ENCODE peak calls at places on chromosome 2, in six cellular contexts. O is CD8-positive, alpha-beta T cell; D is HepG2; K is naive thymus-derived CD4-positive, alpha-beta T cell; M is neural progenitor cell; H is psoas muscle. E is an unnamed sample.

GRCh38 chr2:128389521-128389920 is 70.9 kb upstream of the HS6ST1 start:
- DNase-seq in M (no peak), D (no peak), H (no peak), K (no peak), O (no peak), E (no peak)

GRCh38 chr2:3464401-3465005 is 54.8 kb downstream of the ADI1 start:
- DNase-seq in M (no peak), O (no peak), D (no peak), K (no peak), H (no peak), E (no peak)

GRCh38 chr2:231666171-231667095 is 41.9 kb upstream of the PTMA start:
- DNase-seq in D (peak; percentile 83), M (peak; percentile 92), O (no peak), K (no peak), H (peak; percentile 95), E (peak; percentile 98)

GRCh38 chr2:23803275-23803964 is 123.5 kb downstream of the ATAD2B start:
- DNase-seq in M (no peak), K (no peak), H (no peak), D (no peak), O (no peak), E (no peak)

GRCh38 chr2:893311-893710 is 57.3 kb upstream of the SNTG2 start:
- DNase-seq in K (no peak), H (no peak), M (peak; percentile 58), D (no peak), O (no peak), E (no peak)

GRCh38 chr2:241067501-241068135 is 34.5 kb downstream of the MTERF4 start:
- DNase-seq in O (no peak), K (no peak), H (no peak), M (no peak), D (no peak), E (no peak)

GRCh38 chr2:96698221-96698861 is 41.5 kb downstream of the LMAN2L start:
- DNase-seq in O (no peak), K (no peak), H (no peak), M (no peak), D (no peak), E (no peak)

GRCh38 chr2:120589782-120590608 is 145.7 kb upstream of the GLI2 start:
- DNase-seq in O (no peak), D (peak; percentile 22), K (no peak), H (peak; percentile 1), M (no peak), E (peak; percentile 16)

GRCh38 chr2:63408530-63408929 is 179.7 kb downstream of the WDPCP start:
- DNase-seq in H (no peak), M (no peak), D (peak; percentile 12), K (no peak), O (no peak), E (no peak)

GRCh38 chr2:132929786-132930185 is 259.8 kb upstream of the LYPD1 start:
- DNase-seq in H (no peak), D (no peak), M (no peak), K (no peak), O (no peak), E (no peak)

GRCh38 chr2:204024503-204024902 is 87.9 kb downstream of the ICOS start:
- DNase-seq in H (no peak), K (no peak), O (no peak), D (peak; percentile 33), M (peak; percentile 50), E (no peak)

GRCh38 chr2:120243211-120243610 is 9.4 kb upstream of the RALB start:
- DNase-seq in D (no peak), H (no peak), K (no peak), O (no peak), M (no peak), E (no peak)

GRCh38 chr2:161946489-161947107 is 127.4 kb downstream of the DPP4 start:
- DNase-seq in K (no peak), O (no peak), D (peak; percentile 18), M (peak; percentile 9), H (no peak), E (no peak)

GRCh38 chr2:215466097-215466909 is 30.4 kb upstream of the FN1 start:
- DNase-seq in D (no peak), M (no peak), H (no peak), K (no peak), O (no peak), E (peak; percentile 58)

GRCh38 chr2:33890686-33891085 is 291.6 kb upstream of the FAM98A start:
- DNase-seq in H (no peak), D (no peak), O (no peak), M (no peak), K (no peak), E (no peak)

GRCh38 chr2:111940333-111940902 is 42.0 kb downstream of the MERTK start:
- DNase-seq in H (no peak), D (no peak), O (no peak), M (no peak), K (no peak), E (no peak)

GRCh38 chr2:219531639-219532377 is 11.8 kb downstream of the CHPF start:
- DNase-seq in M (no peak), H (no peak), K (no peak), D (no peak), O (no peak), E (no peak)

GRCh38 chr2:234444888-234445287 is 52.0 kb downstream of the ARL4C start:
- DNase-seq in K (peak; percentile 67), H (peak; percentile 23), M (no peak), O (peak; percentile 58), D (no peak), E (no peak)

GRCh38 chr2:221097568-221097915 is 474.6 kb downstream of the EPHA4 start:
- DNase-seq in O (no peak), M (no peak), H (no peak), K (no peak), D (no peak), E (no peak)

GRCh38 chr2:121037480-121037879 is 247.5 kb downstream of the TFCP2L1 start:
- DNase-seq in O (no peak), D (no peak), K (no peak), H (no peak), M (no peak), E (no peak)

GRCh38 chr2:156476516-156477206 is 40.5 kb downstream of the GPD2 start:
- DNase-seq in D (no peak), M (no peak), O (no peak), H (no peak), K (no peak), E (no peak)

GRCh38 chr2:161676902-161677496 is 52.8 kb downstream of the SLC4A10 start:
- DNase-seq in O (no peak), K (no peak), H (no peak), M (no peak), D (no peak), E (no peak)

GRCh38 chr2:206361407-206362045 is 81.8 kb upstream of the ADAM23 start:
- DNase-seq in D (no peak), H (no peak), K (no peak), M (no peak), O (no peak), E (no peak)

GRCh38 chr2:147636238-147636887 is 208.5 kb upstream of the ACVR2A start:
- DNase-seq in H (no peak), M (no peak), D (no peak), K (no peak), O (no peak), E (no peak)

GRCh38 chr2:220787251-220787650 is 784.9 kb downstream of the EPHA4 start:
- DNase-seq in M (no peak), O (no peak), D (no peak), H (no peak), K (no peak), E (no peak)

GRCh38 chr2:148674063-148675020 is 29.8 kb downstream of the EPC2 start:
- DNase-seq in K (peak; percentile 13), H (no peak), O (no peak), M (peak; percentile 62), D (peak; percentile 50), E (no peak)

GRCh38 chr2:232949016-232949415 is 64.0 kb downstream of the NGEF start:
- DNase-seq in D (peak; percentile 49), M (peak; percentile 72), O (no peak), K (no peak), H (no peak), E (no peak)

GRCh38 chr2:56127013-56127772 is 56.6 kb upstream of the CCDC85A start:
- DNase-seq in K (no peak), D (no peak), M (no peak), H (no peak), O (no peak), E (no peak)

GRCh38 chr2:174662459-174662858 is 64.9 kb upstream of the WIPF1 start:
- DNase-seq in K (no peak), H (no peak), M (no peak), D (no peak), O (no peak), E (peak; percentile 30)

GRCh38 chr2:233470007-233470687 is 96.4 kb downstream of the USP40 start:
- DNase-seq in H (peak; percentile 58), D (no peak), M (no peak), K (no peak), O (no peak), E (peak; percentile 90)

DNA sequence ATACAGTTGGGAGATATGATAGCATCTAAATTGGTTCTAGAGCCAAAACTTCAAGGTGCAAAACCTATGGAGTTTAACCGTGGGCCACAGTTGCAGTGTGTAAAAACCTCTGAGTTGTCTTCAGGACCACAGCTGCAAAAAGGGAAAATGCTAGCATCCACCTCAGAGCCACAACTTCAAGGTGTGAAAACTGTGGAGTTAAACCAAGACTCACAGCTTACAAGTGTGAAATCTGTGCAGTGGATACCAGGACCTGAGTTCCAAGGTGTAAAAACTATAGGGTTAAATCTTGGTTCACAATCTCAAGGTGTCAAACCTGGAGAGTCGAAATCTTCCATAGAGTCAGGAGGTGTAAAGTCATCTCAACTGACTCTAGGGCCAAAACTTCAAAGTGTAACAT is 10.4 kb upstream of the ZNF512 start:
- DNase-seq in K (no peak), D (no peak), H (no peak), O (no peak), M (no peak), E (no peak)
- H3K9me3 ChIP-seq in K (peaks cover under 1% of the 10 kb centered on the region), D (no peaks in the 10 kb centered on the region), H (peaks cover 3% of the 10 kb centered on the region), O (peaks cover 4% of the 10 kb centered on the region), M (no peaks in the 10 kb centered on the region), E (peaks cover 2% of the 10 kb centered on the region)

GRCh38 chr2:223925106-223925505 is 20.0 kb downstream of the WDFY1 start:
- DNase-seq in D (no peak), M (no peak), H (no peak), O (no peak), K (no peak), E (no peak)
- H3K9me3 ChIP-seq in D (peaks cover 8% of the 10 kb centered on the region), M (no peaks in the 10 kb centered on the region), H (no peaks in the 10 kb centered on the region), O (no peaks in the 10 kb centered on the region), K (no peaks in the 10 kb centered on the region), E (no peaks in the 10 kb centered on the region)

GRCh38 chr2:238776003-238776640 is 71.8 kb upstream of the TWIST2 start:
- DNase-seq in H (no peak), O (no peak), K (no peak), D (no peak), M (no peak), E (no peak)
- H3K9me3 ChIP-seq in H (no peaks in the 10 kb centered on the region), O (no peaks in the 10 kb centered on the region), K (no peaks in the 10 kb centered on the region), D (no peaks in the 10 kb centered on the region), M (no peaks in the 10 kb centered on the region), E (no peaks in the 10 kb centered on the region)

DNA sequence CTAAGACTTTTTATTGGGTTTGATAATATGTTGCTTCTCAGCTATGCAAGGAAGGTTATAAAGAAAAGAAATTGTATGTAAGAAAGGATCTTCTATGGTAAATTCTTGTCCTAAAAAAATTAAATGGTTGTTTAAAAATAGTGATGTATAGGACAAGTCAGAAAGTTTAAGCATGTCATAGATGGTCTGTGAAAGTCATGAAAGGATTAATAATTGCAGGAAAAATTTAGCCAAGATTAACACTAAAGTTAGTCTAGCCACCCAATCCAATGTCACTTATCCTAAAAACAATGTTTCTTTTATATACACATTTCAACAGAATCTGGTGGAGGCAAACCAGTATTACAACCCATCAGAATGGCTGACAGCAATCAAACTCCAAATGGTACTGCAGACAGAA is 1046.7 kb upstream of the SLC39A10 start:
- DNase-seq in H (no peak), K (no peak), O (no peak), M (no peak), D (no peak), E (no peak)
- H3K9me3 ChIP-seq in H (no peaks in the 10 kb centered on the region), K (no peaks in the 10 kb centered on the region), O (no peaks in the 10 kb centered on the region), M (peaks cover 9% of the 10 kb centered on the region), D (peaks cover 84% of the 10 kb centered on the region), E (no peaks in the 10 kb centered on the region)